ENCODE peak calls at places on chromosome 13, in five cellular contexts. A is NT2/D1, V is HEK293T, Y is H1, H is HepG2. I is an unnamed sample.

GRCh38 chr13:39765801-39766463 is 110.5 kb downstream of the COG6 start:
- DNase-seq in V (no peak), H (no peak), A (no peak), Y (no peak), I (no peak)

GRCh38 chr13:44622701-44623100 is 46.6 kb upstream of the TSC22D1 start:
- DNase-seq in V (no peak), A (no peak), H (no peak), Y (no peak), I (no peak)

GRCh38 chr13:52968074-52968700 is 60.4 kb upstream of the OLFM4 start:
- DNase-seq in A (peak), Y (peak), V (peak), H (peak), I (peak)

GRCh38 chr13:66009241-66009640 is 1220.9 kb downstream of the PCDH9 start:
- DNase-seq in A (no peak), H (no peak), Y (no peak), V (no peak), I (no peak)

GRCh38 chr13:80630685-80631121 is 289.8 kb upstream of the SPRY2 start:
- DNase-seq in A (no peak), H (no peak), Y (no peak), V (no peak), I (no peak)

GRCh38 chr13:72255908-72256307 is 388.9 kb upstream of the DACH1 start:
- DNase-seq in H (peak), V (peak), A (peak), Y (peak), I (no peak)

GRCh38 chr13:52085416-52085815 is 43.5 kb downstream of the NEK5 start:
- DNase-seq in Y (no peak), V (no peak), H (no peak), A (no peak), I (no peak)

GRCh38 chr13:97002581-97002980 is 8.3 kb upstream of the OXGR1 start:
- DNase-seq in Y (no peak), A (no peak), V (no peak), H (no peak), I (no peak)

GRCh38 chr13:73038064-73038463 is 20.7 kb upstream of the KLF5 start:
- DNase-seq in A (no peak), Y (no peak), V (no peak), H (no peak), I (no peak)

GRCh38 chr13:24252136-24252535 is 57.2 kb upstream of the C1QTNF9 start:
- DNase-seq in H (no peak), Y (no peak), V (no peak), A (no peak), I (no peak)

GRCh38 chr13:113167575-113167974 is 9.1 kb downstream of the PROZ start:
- DNase-seq in A (no peak), H (no peak), Y (no peak), V (no peak), I (no peak)

GRCh38 chr13:97275775-97276501 is 53.8 kb downstream of the MBNL2 start:
- DNase-seq in A (no peak), V (no peak), Y (no peak), H (no peak), I (no peak)

GRCh38 chr13:113905942-113906341 is 42.1 kb upstream of the GAS6 start:
- DNase-seq in V (no peak), H (no peak), A (no peak), Y (no peak), I (no peak)

GRCh38 chr13:92135509-92135908 is 737.1 kb downstream of the GPC5 start:
- DNase-seq in H (no peak), A (no peak), V (no peak), Y (no peak), I (no peak)

GRCh38 chr13:66624302-66624701 is 605.8 kb downstream of the PCDH9 start:
- DNase-seq in H (no peak), Y (no peak), V (peak), A (no peak), I (no peak)

GRCh38 chr13:99642841-99643240 is 141.6 kb downstream of the TM9SF2 start:
- DNase-seq in V (no peak), Y (no peak), A (no peak), H (no peak), I (no peak)

GRCh38 chr13:72850959-72851677 is 69.2 kb downstream of the PIBF1 start:
- DNase-seq in A (no peak), Y (no peak), V (no peak), H (no peak), I (no peak)

GRCh38 chr13:101289764-101290163 is 126.5 kb downstream of the NALCN start:
- DNase-seq in A (peak), H (no peak), V (peak), Y (peak), I (no peak)

GRCh38 chr13:26663801-26664200 is 96.8 kb downstream of the GPR12 start:
- DNase-seq in A (no peak), Y (no peak), H (no peak), V (no peak), I (no peak)

GRCh38 chr13:106103779-106104178 is 431.7 kb downstream of the EFNB2 start:
- DNase-seq in H (no peak), Y (no peak), V (no peak), A (no peak), I (no peak)

GRCh38 chr13:104461049-104461448 is 1394.8 kb upstream of the SLC10A2 start:
- DNase-seq in V (no peak), Y (no peak), H (no peak), A (peak), I (no peak)

GRCh38 chr13:30832845-30833332 is 73.2 kb upstream of the MEDAG start:
- DNase-seq in H (peak), Y (peak), V (peak), A (no peak), I (no peak)

GRCh38 chr13:98476106-98476505 is 100.8 kb downstream of the STK24 start:
- DNase-seq in A (no peak), Y (no peak), H (no peak), V (no peak), I (no peak)

GRCh38 chr13:99871249-99871898 is 100.2 kb downstream of the ZIC5 start:
- DNase-seq in Y (no peak), H (no peak), V (no peak), A (no peak), I (no peak)

GRCh38 chr13:50323440-50324070 is 308.3 kb downstream of the KCNRG start:
- DNase-seq in Y (no peak), V (no peak), H (no peak), A (no peak), I (no peak)

GRCh38 chr13:112885782-112886268 is 83.2 kb upstream of the MCF2L start:
- DNase-seq in A (no peak), V (no peak), Y (peak), H (peak), I (no peak)

DNA sequence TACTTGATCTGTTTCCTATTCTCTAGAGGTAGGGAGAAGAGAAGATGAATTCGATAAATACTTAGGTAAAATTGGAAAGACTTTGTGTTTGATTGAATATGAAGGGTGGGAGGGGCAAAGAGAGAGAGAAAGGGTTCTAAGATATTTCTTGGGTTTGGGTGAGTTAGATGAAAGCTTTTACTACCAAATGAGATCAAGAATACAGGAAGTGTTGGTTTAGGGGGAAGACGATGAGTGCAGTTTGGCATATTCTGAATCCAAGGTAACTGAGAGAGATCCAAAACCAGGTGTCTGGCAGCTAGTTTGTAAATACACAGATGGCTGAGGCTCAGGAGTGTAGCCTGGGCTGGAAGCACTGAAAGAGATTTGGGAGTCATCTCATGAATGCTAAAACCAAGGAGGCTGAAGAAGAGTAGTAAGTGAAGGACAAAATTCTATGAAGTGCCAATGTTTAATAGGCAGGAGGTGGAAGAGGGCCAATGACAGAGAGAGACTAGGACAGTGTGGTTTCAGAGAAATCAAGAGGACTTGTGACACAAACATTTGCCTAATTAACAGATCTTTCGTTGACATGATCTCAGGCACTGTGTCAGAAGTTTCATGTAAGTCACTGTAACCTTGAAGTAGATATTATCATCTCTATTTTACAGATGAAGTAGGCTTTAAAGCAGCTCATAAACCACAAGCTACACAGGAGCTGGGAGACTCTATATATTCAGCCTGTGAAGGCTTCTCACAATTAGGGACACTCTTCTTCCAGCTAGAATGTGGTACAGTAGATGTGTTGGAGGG is 70.2 kb upstream of the ZDHHC20 start:
- DNase-seq in V (no peak), H (no peak), A (no peak), Y (no peak), I (no peak)
- TF ChIP-seq SUZ12 in V (no peak), H (no peak), A (no peak), Y (no peak), I (no peak)

DNA sequence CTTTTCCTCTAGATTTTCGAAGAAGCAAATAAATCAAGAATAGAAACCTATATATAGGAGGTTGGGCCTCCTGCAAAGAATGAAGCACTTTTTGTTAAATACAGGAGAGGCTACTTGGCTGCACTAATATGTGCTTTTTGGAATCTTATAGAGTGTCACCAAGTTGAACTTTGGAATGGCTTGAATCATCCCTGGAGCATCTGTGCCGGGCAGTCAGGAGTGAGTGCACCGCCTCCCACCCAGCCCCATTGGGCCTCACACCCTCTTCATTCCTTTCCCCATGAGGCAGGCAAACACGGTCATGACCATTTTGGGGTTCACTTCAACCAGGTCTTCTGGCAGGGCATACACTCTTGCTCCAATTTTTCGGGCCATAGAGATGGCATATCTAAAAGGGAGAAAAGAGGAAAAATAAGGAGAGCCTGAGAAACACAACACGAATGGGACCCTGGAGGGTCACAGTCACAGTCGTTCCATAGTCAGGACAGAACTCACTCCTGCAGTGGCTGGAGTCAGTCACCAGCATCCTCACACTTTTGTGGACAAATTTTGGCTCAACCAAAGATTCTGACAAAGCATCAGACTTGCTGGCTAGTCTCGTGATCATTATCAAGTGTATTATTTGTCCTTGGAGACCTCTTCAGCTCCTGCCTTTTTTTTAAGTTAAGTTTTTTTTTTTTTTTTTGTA is 22.6 kb upstream of the CPB2 start:
- DNase-seq in Y (no peak), H (no peak), A (no peak), V (no peak), I (no peak)
- TF ChIP-seq SUZ12 in Y (no peak), H (no peak), A (no peak), V (no peak), I (no peak)

DNA sequence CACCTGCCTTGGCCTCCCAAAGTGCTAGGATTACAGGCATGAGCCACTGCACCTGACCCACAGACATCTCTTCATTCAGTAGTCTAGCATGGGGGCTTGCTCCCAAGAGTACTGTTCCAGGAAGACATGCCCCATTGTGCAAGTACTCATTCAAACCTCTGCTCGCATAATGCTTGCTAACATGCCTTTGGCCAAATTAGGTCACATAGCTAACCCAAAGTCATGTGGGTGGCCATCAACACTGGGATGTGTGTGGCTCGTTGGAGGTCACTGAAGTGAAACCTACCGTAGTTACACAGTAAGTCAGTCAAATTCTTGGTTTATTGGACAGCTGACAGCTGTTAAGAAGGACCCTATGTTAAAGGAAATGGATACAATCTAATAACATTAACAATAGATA is 20.3 kb downstream of the RFXAP start:
- DNase-seq in A (no peak), Y (no peak), V (no peak), H (no peak), I (no peak)
- TF ChIP-seq SUZ12 in A (no peak), Y (no peak), V (no peak), H (no peak), I (no peak)

GRCh38 chr13:78600317-78600899 is 2.9 kb downstream of the POU4F1 start:
- DNase-seq in V (no peak), A (no peak), H (no peak), Y (no peak), I (no peak)
- TF ChIP-seq SUZ12 in V (no peak), A (peak), H (no peak), Y (peak), I (no peak)

GRCh38 chr13:34894756-34895155 is 47.3 kb upstream of the NBEA start:
- DNase-seq in V (no peak), H (peak), A (no peak), Y (no peak), I (no peak)
- TF ChIP-seq SUZ12 in V (no peak), H (no peak), A (no peak), Y (no peak), I (no peak)

GRCh38 chr13:40993119-40993518 is 26.0 kb downstream of the ELF1 start:
- DNase-seq in A (no peak), H (no peak), Y (no peak), V (no peak), I (no peak)
- TF ChIP-seq SUZ12 in A (no peak), H (no peak), Y (no peak), V (no peak), I (no peak)

GRCh38 chr13:110338441-110339101 is 31.5 kb downstream of the COL4A2 start:
- DNase-seq in H (no peak), V (no peak), A (no peak), Y (no peak), I (no peak)
- TF ChIP-seq SUZ12 in H (no peak), V (no peak), A (no peak), Y (no peak), I (no peak)